ENCODE peak calls at places on chromosomes 4 and X, in seven cellular contexts. A is GM23248, E is fibroblast of lung, I is H9, D is HCT116, R is neural progenitor cell, K is IMR-90. X is an unnamed sample. For H3K27me3, the result is how much of the 10 kb centered on the place peaks cover.

GRCh38 chr4:117479673-117480072 is 394.3 kb upstream of the TRAM1L1 start:
- DNase-seq in A (no peak), E (no peak), I (no peak), D (no peak), R (no peak), K (peak), X (no peak)

GRCh38 chrX:123190096-123190495 is 6.0 kb downstream of the GRIA3 start:
- DNase-seq in A (no peak), E (no peak), I (no peak), D (no peak), R (peak), K (no peak), X (no peak)

GRCh38 chrX:40511258-40511657 is 69.5 kb upstream of the ATP6AP2 start:
- DNase-seq in A (no peak), E (no peak), I (no peak), D (no peak), R (no peak), K (no peak), X (no peak)

GRCh38 chr4:19130836-19131235 is 1109.3 kb upstream of the LCORL start:
- DNase-seq in A (peak), E (peak), I (no peak), D (no peak), R (no peak), K (peak), X (peak)

GRCh38 chr4:152340818-152341217 is 195.1 kb downstream of the FBXW7 start:
- DNase-seq in A (peak), E (no peak), I (no peak), D (no peak), R (no peak), K (no peak), X (no peak)

GRCh38 chrX:54042609-54043010 is 1.7 kb downstream of the PHF8 start:
- DNase-seq in A (peak), E (peak), I (peak), D (peak), R (peak), K (peak), X (peak)

GRCh38 chr4:121594796-121595526 is 101.8 kb downstream of the ANXA5 start:
- DNase-seq in A (peak), E (peak), I (no peak), D (no peak), R (no peak), K (peak), X (peak)

GRCh38 chrX:104307341-104307740 is 52.6 kb upstream of the ESX1 start:
- DNase-seq in A (peak), E (no peak), I (no peak), D (no peak), R (no peak), K (no peak), X (peak)

GRCh38 chrX:24020280-24020876 is 6.6 kb downstream of the KLHL15 start:
- DNase-seq in A (peak), E (peak), I (no peak), D (no peak), R (no peak), K (peak), X (no peak)

GRCh38 chr4:161254375-161254774 is 909.4 kb downstream of the FSTL5 start:
- DNase-seq in A (no peak), E (no peak), I (no peak), D (no peak), R (no peak), K (no peak), X (peak)

GRCh38 chr4:3269105-3269927 is 20.4 kb downstream of the MSANTD1 start:
- DNase-seq in A (no peak), E (no peak), I (no peak), D (no peak), R (peak), K (no peak), X (no peak)

GRCh38 chrX:18294893-18295292 is 59.6 kb downstream of the SCML2 start:
- DNase-seq in A (no peak), E (no peak), I (peak), D (no peak), R (no peak), K (no peak), X (no peak)

GRCh38 chrX:56564921-56565861 is 1.8 kb downstream of the UBQLN2 start:
- DNase-seq in A (peak), E (no peak), I (no peak), D (no peak), R (peak), K (peak), X (no peak)

GRCh38 chrX:20060961-20061868 is 55.5 kb downstream of the MAP7D2 start:
- DNase-seq in A (no peak), E (no peak), I (no peak), D (no peak), R (no peak), K (no peak), X (no peak)

GRCh38 chr4:72701987-72702819 is 133.2 kb upstream of the ADAMTS3 start:
- DNase-seq in A (peak), E (peak), I (no peak), D (peak), R (peak), K (peak), X (peak)

GRCh38 chrX:2342878-2343277 is 157.9 kb downstream of the DHRSX start:
- DNase-seq in A (peak), E (peak), I (no peak), D (no peak), R (no peak), K (peak), X (no peak)

GRCh38 chrX:115898382-115899001 is 272.1 kb upstream of the AGTR2 start:
- DNase-seq in A (no peak), E (no peak), I (peak), D (peak), R (peak), K (peak), X (peak)

GRCh38 chrX:41734530-41734929 is 10.5 kb downstream of the GPR82 start:
- DNase-seq in A (peak), E (peak), I (no peak), D (peak), R (peak), K (peak), X (peak)

GRCh38 chr4:78020677-78021076 is 36.4 kb upstream of the FRAS1 start:
- DNase-seq in A (no peak), E (no peak), I (no peak), D (no peak), R (no peak), K (no peak), X (peak)

GRCh38 chr4:3572363-3572762 is 40.1 kb upstream of the LRPAP1 start:
- DNase-seq in A (no peak), E (no peak), I (peak), D (no peak), R (peak), K (no peak), X (no peak)

GRCh38 chr4:186297013-186297645 is 31.1 kb downstream of the F11 start:
- DNase-seq in A (peak), E (peak), I (no peak), D (peak), R (peak), K (peak), X (peak)

GRCh38 chrX:17214962-17215361 is 160.0 kb upstream of the NHS start:
- DNase-seq in A (no peak), E (no peak), I (no peak), D (no peak), R (no peak), K (no peak), X (no peak)

GRCh38 chr4:99324978-99325377 is 3.8 kb upstream of the ADH1B start:
- DNase-seq in A (peak), E (peak), I (no peak), D (no peak), R (no peak), K (peak), X (no peak)

GRCh38 chr4:125187221-125187620 is 127.5 kb upstream of the FAT4 start:
- DNase-seq in A (peak), E (peak), I (no peak), D (no peak), R (no peak), K (peak), X (peak)

GRCh38 chr4:186829740-186830449 is 106.2 kb upstream of the FAT1 start:
- DNase-seq in A (no peak), E (peak), I (no peak), D (peak), R (no peak), K (peak), X (peak)

GRCh38 chr4:173257732-173258717 is 76.1 kb downstream of the HMGB2 start:
- DNase-seq in A (peak), E (peak), I (peak), D (peak), R (peak), K (peak), X (peak)

GRCh38 chrX:141375011-141375730 is 132.9 kb upstream of the SPANXC start:
- DNase-seq in A (no peak), E (peak), I (no peak), D (no peak), R (no peak), K (peak), X (no peak)

GRCh38 chr4:161991811-161992210 is 172.0 kb downstream of the FSTL5 start:
- DNase-seq in A (no peak), E (no peak), I (peak), D (no peak), R (peak), K (no peak), X (no peak)

DNA sequence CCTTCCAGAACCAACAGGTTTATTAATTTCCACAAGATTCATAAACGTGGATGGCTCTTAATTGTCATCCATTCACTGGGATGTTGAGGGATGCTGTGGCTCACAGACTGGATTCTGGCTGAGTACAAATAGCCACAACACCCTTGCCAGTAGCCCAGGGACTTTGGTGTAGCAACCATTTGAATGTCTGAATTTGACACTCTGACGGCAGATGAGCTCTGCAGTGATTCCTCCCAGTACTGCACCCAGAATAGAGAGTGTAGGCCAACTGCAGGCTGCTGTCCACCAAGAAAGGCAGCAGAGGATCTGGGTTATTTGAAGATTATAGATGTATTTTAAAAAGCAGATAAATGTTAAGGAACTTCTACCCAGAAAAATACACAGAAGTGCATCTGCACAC is 15.6 kb upstream of the MAMLD1 start:
- DNase-seq in A (no peak), E (no peak), I (no peak), D (no peak), R (no peak), K (no peak), X (no peak)
- H3K27me3 ChIP-seq in A (under half), E (under half), I (under half), D (under half), R (under half), K (under half), X (under half)

GRCh38 chr4:168812806-168813205 is 197.2 kb downstream of the CBR4 start:
- DNase-seq in A (no peak), E (no peak), I (no peak), D (no peak), R (peak), K (no peak), X (no peak)
- H3K9ac ChIP-seq in A (no peak), E (no peak), I (no peak), D (no peak), R (no peak), K (peak), X (no peak)

GRCh38 chrX:12505127-12505526 is 286.1 kb upstream of the PRPS2 start:
- DNase-seq in A (no peak), E (no peak), I (no peak), D (no peak), R (no peak), K (no peak), X (no peak)
- H3K27me3 ChIP-seq in A (under half), E (under half), I (under half), D (under half), R (under half), K (under half), X (under half)

GRCh38 chrX:46140272-46140671 is 404.9 kb downstream of the ZNF674 start:
- DNase-seq in A (peak), E (no peak), I (no peak), D (no peak), R (no peak), K (no peak), X (no peak)
- H3K9ac ChIP-seq in A (no peak), E (no peak), I (no peak), D (no peak), R (no peak), K (no peak), X (no peak)

GRCh38 chrX:137428777-137429564 is 137.0 kb upstream of the ZIC3 start:
- DNase-seq in A (no peak), E (no peak), I (peak), D (no peak), R (peak), K (no peak), X (no peak)

GRCh38 chrX:137425273-137425902 is 140.5 kb upstream of the ZIC3 start:
- DNase-seq in A (no peak), E (no peak), I (no peak), D (no peak), R (peak), K (no peak), X (no peak)

GRCh38 chrX:137428251-137428661 is 137.7 kb upstream of the ZIC3 start:
- DNase-seq in A (peak), E (no peak), I (peak), D (no peak), R (peak), K (no peak), X (no peak)

GRCh38 chrX:137427061-137427778 is 138.7 kb upstream of the ZIC3 start:
- DNase-seq in A (no peak), E (no peak), I (peak), D (no peak), R (peak), K (no peak), X (no peak)

DNA sequence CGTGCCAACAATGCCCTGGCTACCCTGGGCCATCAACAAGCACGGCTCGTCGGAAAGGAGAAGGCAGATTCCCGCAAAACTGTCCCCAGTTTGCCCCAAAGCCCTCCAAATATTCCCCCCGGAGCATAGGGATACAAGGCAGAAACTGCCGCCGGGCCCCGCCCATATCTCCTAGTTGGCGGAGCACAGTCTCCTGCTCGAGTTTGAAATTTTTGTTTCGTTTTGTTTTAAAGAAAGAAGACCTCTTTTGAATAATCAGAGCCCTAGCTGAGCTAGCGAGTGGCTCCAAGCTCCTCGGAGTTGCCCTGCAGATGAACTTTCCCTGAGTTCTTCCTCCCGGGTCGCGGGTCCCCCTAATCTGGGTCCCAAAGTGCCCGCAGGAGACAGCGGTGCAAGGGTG is 138.1 kb upstream of the ZIC3 start:
- DNase-seq in A (peak), E (peak), I (no peak), D (no peak), R (peak), K (no peak), X (no peak)
- H3K27me3 ChIP-seq in A (under half), E (under half), I (under half), D (under half), R (half or more), K (under half), X (under half)

DNA sequence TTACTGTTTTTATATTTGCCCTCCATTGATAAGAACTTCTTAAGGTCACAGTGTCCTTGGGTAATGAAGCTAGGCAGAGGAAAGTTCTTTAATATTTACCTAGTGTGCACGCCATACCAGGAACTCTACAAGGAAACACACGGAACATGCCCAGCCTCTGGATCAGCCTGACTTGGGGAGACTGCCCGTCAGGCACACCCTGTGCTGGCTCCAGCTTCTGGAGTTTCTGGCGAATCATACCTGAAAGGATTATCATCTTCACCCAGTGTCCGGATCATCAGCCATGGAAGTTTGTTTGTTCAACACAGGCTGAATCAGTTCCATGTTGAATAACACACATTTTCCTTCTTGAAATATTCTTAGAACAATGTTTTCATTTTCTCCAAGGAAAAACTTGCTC is 176.6 kb downstream of the SHROOM3 start:
- DNase-seq in A (peak), E (no peak), I (no peak), D (no peak), R (no peak), K (peak), X (peak)
- H3K9ac ChIP-seq in A (peak), E (no peak), I (no peak), D (no peak), R (no peak), K (peak), X (no peak)

DNA sequence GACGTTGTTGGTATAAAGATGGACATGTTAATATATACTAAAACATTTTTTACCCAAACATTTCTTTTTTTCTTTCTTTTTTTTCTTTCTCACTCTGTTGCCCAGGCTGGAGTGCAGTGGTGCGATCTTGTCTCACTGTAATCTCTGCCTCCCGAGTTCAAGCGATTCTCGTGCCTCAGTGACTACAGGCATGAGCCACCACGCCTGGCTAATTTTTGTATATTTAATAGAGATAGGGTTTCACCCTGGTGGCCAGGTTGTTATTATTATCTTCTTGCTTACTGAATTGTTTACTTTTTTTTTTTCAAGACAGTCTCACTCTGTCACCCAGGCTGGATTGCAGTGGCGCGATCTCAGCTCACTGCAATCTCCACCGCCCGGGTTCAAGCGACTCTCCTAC is 68.8 kb downstream of the HOPX start:
- DNase-seq in A (no peak), E (no peak), I (no peak), D (no peak), R (no peak), K (no peak), X (no peak)
- H3K27me3 ChIP-seq in A (under half), E (under half), I (under half), D (under half), R (under half), K (under half), X (under half)

GRCh38 chrX:34656842-34657780 is at the start of gene TMEM47:
- DNase-seq in A (peak), E (peak), I (peak), D (no peak), R (peak), K (peak), X (peak)

GRCh38 chrX:34654939-34655338 is 2.1 kb downstream of the TMEM47 start:
- DNase-seq in A (peak), E (peak), I (no peak), D (no peak), R (peak), K (no peak), X (no peak)

GRCh38 chrX:34655496-34656258 is 1.4 kb downstream of the TMEM47 start:
- DNase-seq in A (peak), E (peak), I (no peak), D (no peak), R (peak), K (no peak), X (no peak)

GRCh38 chrX:34658316-34658715 is 1.2 kb upstream of the TMEM47 start:
- DNase-seq in A (peak), E (peak), I (no peak), D (no peak), R (no peak), K (peak), X (no peak)

GRCh38 chrX:34656467-34656841 is 631 bp downstream of the TMEM47 start:
- DNase-seq in A (peak), E (peak), I (peak), D (no peak), R (no peak), K (no peak), X (no peak)
- H3K9ac ChIP-seq in A (peak), E (peak), I (peak), D (no peak), R (peak), K (peak), X (peak)

X was measured in PC-3.